ENCODE peak calls at places on chromosome 4, in nine cellular contexts. L is GM23338, G is HepG2, O is HCT116, M is K562, F is A549, J is Panc1, Q is SK-N-SH, C is GM12878. I is an unnamed sample.

GRCh38 chr4:91961504-91961903 is 342.3 kb upstream of the GRID2 start:
- DNase-seq in L (no peak), G (no peak), O (no peak), M (no peak), F (no peak), J (no peak), Q (no peak), C (no peak), I (no peak)

GRCh38 chr4:33369366-33369899 is 2649.3 kb downstream of the PCDH7 start:
- DNase-seq in L (no peak), G (no peak), O (peak), M (no peak), F (no peak), J (no peak), Q (no peak), C (no peak), I (no peak)

GRCh38 chr4:93199492-93199891 is 629.1 kb upstream of the ATOH1 start:
- DNase-seq in L (peak), G (peak), O (peak), M (no peak), F (peak), J (no peak), Q (peak), C (no peak), I (peak)

GRCh38 chr4:82648356-82648755 is 86.6 kb upstream of the TMEM150C start:
- DNase-seq in L (no peak), G (no peak), O (no peak), M (no peak), F (no peak), J (no peak), Q (no peak), C (no peak), I (no peak)

GRCh38 chr4:122313001-122313400 is 65.8 kb upstream of the ADAD1 start:
- DNase-seq in L (no peak), G (no peak), O (no peak), M (no peak), F (no peak), J (no peak), Q (no peak), C (no peak), I (no peak)

GRCh38 chr4:149344436-149344835 is 471.2 kb downstream of the IQCM start:
- DNase-seq in L (no peak), G (no peak), O (no peak), M (no peak), F (no peak), J (no peak), Q (no peak), C (no peak), I (no peak)

GRCh38 chr4:31085736-31086135 is 365.6 kb downstream of the PCDH7 start:
- DNase-seq in L (no peak), G (no peak), O (no peak), M (no peak), F (no peak), J (no peak), Q (no peak), C (no peak), I (no peak)

GRCh38 chr4:147477439-147477838 is 3.5 kb upstream of the EDNRA start:
- DNase-seq in L (no peak), G (no peak), O (no peak), M (no peak), F (no peak), J (no peak), Q (no peak), C (no peak), I (no peak)

GRCh38 chr4:174189392-174190029 is 94.0 kb downstream of the FBXO8 start:
- DNase-seq in L (no peak), G (no peak), O (no peak), M (no peak), F (no peak), J (no peak), Q (no peak), C (no peak), I (no peak)

GRCh38 chr4:86613734-86614133 is 19.6 kb downstream of the PTPN13 start:
- DNase-seq in L (no peak), G (no peak), O (no peak), M (no peak), F (no peak), J (no peak), Q (no peak), C (no peak), I (no peak)

GRCh38 chr4:169540774-169541173 is 71.6 kb downstream of the NEK1 start:
- DNase-seq in L (no peak), G (no peak), O (no peak), M (no peak), F (no peak), J (no peak), Q (no peak), C (no peak), I (no peak)

GRCh38 chr4:172666711-172667368 is 501.8 kb upstream of the GALNT7 start:
- DNase-seq in L (peak), G (no peak), O (no peak), M (peak), F (peak), J (no peak), Q (no peak), C (no peak), I (no peak)

GRCh38 chr4:56681158-56681848 is at the start of gene HOPX:
- DNase-seq in L (no peak), G (no peak), O (no peak), M (no peak), F (no peak), J (no peak), Q (no peak), C (peak), I (no peak)

GRCh38 chr4:152328595-152328994 is 207.3 kb downstream of the FBXW7 start:
- DNase-seq in L (no peak), G (no peak), O (peak), M (no peak), F (peak), J (no peak), Q (no peak), C (no peak), I (no peak)

GRCh38 chr4:25949994-25950393 is 36.0 kb downstream of the SMIM20 start:
- DNase-seq in L (no peak), G (no peak), O (no peak), M (no peak), F (no peak), J (no peak), Q (no peak), C (no peak), I (no peak)

GRCh38 chr4:24103434-24104168 is 213.8 kb upstream of the PPARGC1A start:
- DNase-seq in L (no peak), G (no peak), O (no peak), M (no peak), F (no peak), J (no peak), Q (no peak), C (no peak), I (no peak)

GRCh38 chr4:158411180-158411721 is 110.4 kb upstream of the RXFP1 start:
- DNase-seq in L (no peak), G (no peak), O (no peak), M (no peak), F (no peak), J (no peak), Q (no peak), C (no peak), I (no peak)

GRCh38 chr4:110196206-110196870 is 2.1 kb downstream of the ELOVL6 start:
- DNase-seq in L (peak), G (peak), O (no peak), M (peak), F (peak), J (no peak), Q (peak), C (no peak), I (no peak)

GRCh38 chr4:123939621-123940020 is 543.0 kb downstream of the SPRY1 start:
- DNase-seq in L (no peak), G (no peak), O (peak), M (no peak), F (no peak), J (peak), Q (no peak), C (no peak), I (no peak)

GRCh38 chr4:82618321-82618720 is 56.5 kb upstream of the TMEM150C start:
- DNase-seq in L (no peak), G (no peak), O (no peak), M (no peak), F (no peak), J (no peak), Q (peak), C (no peak), I (no peak)

GRCh38 chr4:90757529-90757928 is 630.3 kb downstream of the CCSER1 start:
- DNase-seq in L (no peak), G (no peak), O (no peak), M (no peak), F (no peak), J (no peak), Q (no peak), C (no peak), I (no peak)

GRCh38 chr4:25914670-25915358 is 794 bp downstream of the SMIM20 start:
- DNase-seq in L (no peak), G (no peak), O (no peak), M (peak), F (no peak), J (no peak), Q (peak), C (no peak), I (no peak)

GRCh38 chr4:186342582-186342981 is 76.6 kb downstream of the F11 start:
- DNase-seq in L (no peak), G (no peak), O (no peak), M (no peak), F (peak), J (no peak), Q (no peak), C (no peak), I (no peak)

GRCh38 chr4:91058345-91058744 is 931.2 kb downstream of the CCSER1 start:
- DNase-seq in L (no peak), G (no peak), O (no peak), M (no peak), F (no peak), J (no peak), Q (no peak), C (no peak), I (no peak)

GRCh38 chr4:173211838-173212237 is 43.2 kb downstream of the GALNT7 start:
- DNase-seq in L (no peak), G (no peak), O (peak), M (peak), F (peak), J (no peak), Q (no peak), C (no peak), I (no peak)

GRCh38 chr4:1379351-1379781 is 26.9 kb downstream of the NKX1-1 start:
- DNase-seq in L (no peak), G (no peak), O (no peak), M (no peak), F (no peak), J (no peak), Q (no peak), C (no peak), I (no peak)

GRCh38 chr4:113189546-113189945 is 140.1 kb downstream of the ANK2 start:
- DNase-seq in L (no peak), G (no peak), O (no peak), M (no peak), F (no peak), J (no peak), Q (no peak), C (no peak), I (no peak)

GRCh38 chr4:73761856-73762255 is 21.5 kb downstream of the CXCL8 start:
- DNase-seq in L (no peak), G (no peak), O (no peak), M (no peak), F (no peak), J (no peak), Q (no peak), C (no peak), I (no peak)

GRCh38 chr4:26242451-26242850 is 78.4 kb upstream of the RBPJ start:
- DNase-seq in L (no peak), G (no peak), O (no peak), M (no peak), F (no peak), J (no peak), Q (no peak), C (no peak), I (no peak)

GRCh38 chr4:18664051-18664450 is 642.5 kb upstream of the LCORL start:
- DNase-seq in L (no peak), G (no peak), O (no peak), M (no peak), F (no peak), J (no peak), Q (no peak), C (no peak), I (no peak)

GRCh38 chr4:163048447-163048846 is 118.2 kb downstream of the NAF1 start:
- DNase-seq in L (peak), G (peak), O (peak), M (peak), F (peak), J (no peak), Q (peak), C (no peak), I (no peak)

GRCh38 chr4:177951026-177951425 is 508.8 kb upstream of the AGA start:
- DNase-seq in L (no peak), G (no peak), O (no peak), M (no peak), F (no peak), J (no peak), Q (no peak), C (no peak), I (no peak)

GRCh38 chr4:17027495-17027894 is 129.1 kb upstream of the LDB2 start:
- DNase-seq in L (no peak), G (no peak), O (peak), M (no peak), F (peak), J (no peak), Q (no peak), C (no peak), I (no peak)

GRCh38 chr4:36394352-36394903 is 113.0 kb downstream of the DTHD1 start:
- DNase-seq in L (no peak), G (peak), O (peak), M (no peak), F (peak), J (no peak), Q (no peak), C (peak), I (no peak)

GRCh38 chr4:185730387-185730786 is 81.6 kb downstream of the SORBS2 start:
- DNase-seq in L (peak), G (no peak), O (no peak), M (peak), F (peak), J (no peak), Q (no peak), C (no peak), I (peak)

GRCh38 chr4:159484861-159485260 is 382.0 kb downstream of the RAPGEF2 start:
- DNase-seq in L (no peak), G (no peak), O (no peak), M (no peak), F (no peak), J (no peak), Q (no peak), C (no peak), I (no peak)

GRCh38 chr4:86935499-86935832 is 655 bp downstream of the AFF1 start:
- DNase-seq in L (peak), G (no peak), O (no peak), M (peak), F (no peak), J (no peak), Q (peak), C (no peak), I (peak)

GRCh38 chr4:4680758-4681157 is 138.9 kb upstream of the STX18 start:
- DNase-seq in L (no peak), G (peak), O (no peak), M (no peak), F (no peak), J (no peak), Q (no peak), C (no peak), I (no peak)

GRCh38 chr4:4675051-4675581 is 133.3 kb upstream of the STX18 start:
- DNase-seq in L (no peak), G (no peak), O (no peak), M (no peak), F (no peak), J (no peak), Q (no peak), C (no peak), I (no peak)

GRCh38 chr4:4675636-4676035 is 133.8 kb upstream of the STX18 start:
- DNase-seq in L (no peak), G (no peak), O (no peak), M (no peak), F (no peak), J (no peak), Q (no peak), C (no peak), I (no peak)

GRCh38 chr4:4680243-4680642 is 138.4 kb upstream of the STX18 start:
- DNase-seq in L (no peak), G (no peak), O (no peak), M (no peak), F (no peak), J (no peak), Q (no peak), C (no peak), I (no peak)

DNA sequence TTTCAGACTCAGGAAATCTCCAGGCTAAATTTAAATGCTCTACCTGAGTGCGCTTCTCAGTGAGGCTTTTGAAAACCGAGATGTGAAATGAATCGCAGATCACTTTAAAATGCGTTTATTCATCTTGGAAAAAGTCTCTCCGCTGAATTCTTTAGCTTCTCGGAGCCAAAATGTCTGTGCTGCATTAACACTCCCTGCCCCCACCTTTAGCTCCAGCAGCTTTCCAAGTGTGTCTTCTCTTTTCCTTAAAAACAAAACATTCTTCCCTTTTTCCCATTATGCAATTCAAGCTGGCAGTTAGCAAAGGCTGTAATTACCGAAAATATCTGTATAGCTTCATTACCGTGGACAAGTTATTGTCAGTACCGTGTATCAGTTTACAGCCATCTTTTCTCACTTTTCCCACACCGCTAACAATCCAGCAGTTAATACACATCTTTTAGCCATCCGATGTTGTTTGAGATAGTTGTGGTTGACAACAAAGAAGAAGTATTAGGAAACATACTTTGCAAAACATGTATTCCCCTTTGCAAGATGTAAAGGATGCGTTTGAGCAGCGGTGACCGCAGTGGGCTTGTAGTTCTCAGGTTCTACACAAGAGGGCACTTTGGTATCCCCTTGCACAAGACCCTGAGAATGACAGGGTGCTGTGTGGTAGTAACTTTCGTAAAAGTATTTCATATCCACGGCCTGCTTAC is 136.1 kb upstream of the STX18 start:
- DNase-seq in L (peak), G (no peak), O (peak), M (peak), F (peak), J (no peak), Q (peak), C (no peak), I (peak)
- H3K4me3 ChIP-seq in L (peak), G (no peak), O (no peak), M (no peak), F (no peak), J (no peak), Q (peak), C (no peak), I (no peak)

GRCh38 chr4:3335982-3336381 is 43.2 kb downstream of the RGS12 start:
- DNase-seq in L (no peak), G (no peak), O (no peak), M (no peak), F (no peak), J (no peak), Q (no peak), C (no peak), I (no peak)
- TF ChIP-seq REST in L (no peak), G (no peak), O (no peak), M (no peak), F (no peak), J (no peak), Q (no peak), C (no peak), I (no peak)

DNA sequence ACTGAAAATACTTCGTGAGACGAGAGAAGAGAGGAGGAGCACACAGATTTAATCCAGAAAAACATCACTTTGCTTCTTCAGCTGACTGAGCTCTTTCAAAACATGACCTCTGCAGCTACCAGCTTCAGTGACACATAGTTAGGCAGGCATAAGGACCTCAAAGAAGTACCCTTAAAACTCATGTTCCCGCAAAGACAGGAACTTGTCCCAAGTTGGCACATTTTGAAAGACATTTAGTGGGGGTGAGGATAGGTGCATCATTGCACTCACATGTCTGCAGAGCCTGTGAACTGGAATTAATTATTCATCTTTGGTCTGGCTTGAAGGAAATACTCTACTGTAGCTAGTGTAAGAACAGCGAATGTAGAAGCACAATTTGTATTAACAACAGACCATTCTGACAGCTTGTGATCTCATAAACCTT is 221.8 kb downstream of the MGST2 start:
- DNase-seq in L (no peak), G (no peak), O (no peak), M (no peak), F (no peak), J (no peak), Q (no peak), C (no peak), I (no peak)
- H3K4me3 ChIP-seq in L (no peak), G (no peak), O (no peak), M (no peak), F (no peak), J (no peak), Q (peak), C (no peak), I (no peak)

GRCh38 chr4:77167866-77168265 is 10.9 kb downstream of the CCNG2 start:
- DNase-seq in L (no peak), G (no peak), O (no peak), M (no peak), F (no peak), J (no peak), Q (no peak), C (no peak), I (no peak)
- TF ChIP-seq REST in L (no peak), G (no peak), O (no peak), M (no peak), F (no peak), J (no peak), Q (no peak), C (no peak), I (no peak)

DNA sequence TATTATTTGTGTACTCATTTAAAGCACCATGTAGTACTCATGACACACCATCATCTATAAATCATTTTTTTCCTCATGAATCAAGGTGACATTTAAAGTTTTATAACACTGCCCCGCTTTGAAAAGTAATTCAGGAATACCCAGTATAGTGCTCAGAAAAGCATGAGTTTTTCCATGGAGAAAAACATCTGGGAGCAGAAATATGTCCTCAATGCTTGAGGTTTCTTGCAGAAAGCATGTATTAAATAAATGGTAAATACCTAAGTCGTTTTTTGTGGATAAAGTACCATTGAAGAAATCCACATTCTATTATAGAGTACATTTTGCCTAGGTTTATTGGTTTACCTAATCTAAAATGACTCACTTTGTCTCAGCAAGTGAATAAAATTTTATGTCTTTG is 66.2 kb downstream of the UBA6 start:
- DNase-seq in L (no peak), G (no peak), O (no peak), M (no peak), F (no peak), J (no peak), Q (no peak), C (no peak), I (no peak)
- H3K4me3 ChIP-seq in L (no peak), G (no peak), O (no peak), M (no peak), F (no peak), J (no peak), Q (no peak), C (no peak), I (no peak)

DNA sequence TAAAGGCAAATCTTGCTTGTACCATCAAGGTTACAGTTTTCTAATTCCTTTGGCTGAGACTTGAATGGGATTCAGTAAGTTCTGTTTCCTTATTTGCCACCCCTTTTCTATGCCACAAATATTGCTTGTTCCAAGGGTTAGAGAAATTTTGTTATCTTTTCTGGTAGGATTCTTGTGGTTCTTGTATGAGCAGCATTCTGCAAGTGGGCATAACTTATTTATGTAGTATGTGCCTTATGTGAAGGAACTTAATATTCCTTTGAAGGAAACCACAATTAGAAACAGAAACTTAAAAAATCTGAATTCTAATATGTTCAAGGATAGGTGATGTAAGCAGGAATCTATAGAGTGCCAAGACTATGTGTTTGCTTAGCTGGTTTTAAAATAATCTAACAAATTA is 53.1 kb upstream of the TSPAN5 start:
- DNase-seq in L (no peak), G (no peak), O (no peak), M (no peak), F (no peak), J (no peak), Q (no peak), C (no peak), I (no peak)
- TF ChIP-seq REST in L (no peak), G (no peak), O (no peak), M (no peak), F (no peak), J (no peak), Q (no peak), C (no peak), I (no peak)

GRCh38 chr4:8163436-8164193 is 5.0 kb upstream of the ABLIM2 start:
- DNase-seq in L (no peak), G (no peak), O (no peak), M (no peak), F (no peak), J (no peak), Q (no peak), C (no peak), I (no peak)
- H3K4me3 ChIP-seq in L (no peak), G (no peak), O (no peak), M (no peak), F (no peak), J (no peak), Q (no peak), C (no peak), I (no peak)

GRCh38 chr4:88143504-88143903 is 14.9 kb downstream of the ABCG2 start:
- DNase-seq in L (no peak), G (no peak), O (peak), M (no peak), F (peak), J (no peak), Q (no peak), C (no peak), I (no peak)
- TF ChIP-seq REST in L (no peak), G (no peak), O (no peak), M (no peak), F (no peak), J (no peak), Q (no peak), C (no peak), I (no peak)

I was measured in HL-60.